ENCODE peak calls at places on chromosomes 7 and 10, in nine cellular contexts. Q is A549, F is heart left ventricle, Z is gastrocnemius medialis, C is ovary, R is HCT116, D is endothelial cell of umbilical vein, M is testis, A is esophagus muscularis mucosa. K is an unnamed sample.

GRCh38 chr10:84265378-84265777 is 20.5 kb downstream of the RGR start:
- DNase-seq in Q (no peak), F (no peak), Z (no peak), C (no peak), R (no peak), D (no peak), M (no peak), A (no peak), K (no peak)

GRCh38 chr7:94394399-94395140 is at the start of gene COL1A2:
- DNase-seq in Q (no peak), F (peak; percentile 87), Z (peak; percentile 49), C (peak; percentile 83), R (no peak), D (peak; percentile 32), M (peak; percentile 89), A (peak; percentile 94), K (peak; percentile 56)

GRCh38 chr7:132055331-132056120 is 499.1 kb upstream of the PODXL start:
- DNase-seq in Q (no peak), F (no peak), Z (no peak), C (no peak), R (no peak), D (no peak), M (no peak), A (no peak), K (no peak)

GRCh38 chr7:147803625-147804024 is 786.9 kb upstream of the C7orf33 start:
- DNase-seq in Q (no peak), F (no peak), Z (no peak), C (no peak), R (no peak), D (no peak), M (no peak), A (no peak), K (no peak)

GRCh38 chr10:21927601-21928000 is 75.9 kb downstream of the DNAJC1 start:
- DNase-seq in Q (no peak), F (no peak), Z (no peak), C (no peak), R (no peak), D (peak; percentile 7), M (no peak), A (no peak), K (no peak)

GRCh38 chr10:132163278-132163765 is 23.4 kb upstream of the DPYSL4 start:
- DNase-seq in Q (peak; percentile 75), F (peak; percentile 43), Z (no peak), C (no peak), R (peak; percentile 79), D (no peak), M (no peak), A (no peak), K (no peak)

GRCh38 chr7:47982610-47983009 is 3.2 kb upstream of the HUS1 start:
- DNase-seq in Q (no peak), F (no peak), Z (no peak), C (no peak), R (no peak), D (no peak), M (no peak), A (no peak), K (no peak)

GRCh38 chr10:75401569-75402485 is at the start of gene ZNF503:
- DNase-seq in Q (peak; percentile 98), F (peak; percentile 98), Z (peak; percentile 97), C (peak; percentile 99), R (peak; percentile 94), D (peak; percentile 97), M (peak; percentile 98), A (peak; percentile 99), K (peak; percentile 99)

GRCh38 chr7:121505021-121505420 is 108.9 kb upstream of the FAM3C start:
- DNase-seq in Q (no peak), F (no peak), Z (no peak), C (no peak), R (no peak), D (no peak), M (no peak), A (no peak), K (no peak)

GRCh38 chr7:104894998-104895850 is 118.8 kb upstream of the KMT2E start:
- DNase-seq in Q (no peak), F (no peak), Z (no peak), C (no peak), R (no peak), D (no peak), M (no peak), A (no peak), K (no peak)

GRCh38 chr10:50384839-50385238 is 133.5 kb upstream of the ASAH2 start:
- DNase-seq in Q (no peak), F (no peak), Z (no peak), C (no peak), R (no peak), D (no peak), M (no peak), A (no peak), K (no peak)

GRCh38 chr10:6070647-6071046 is 8.5 kb upstream of the IL2RA start:
- DNase-seq in Q (no peak), F (no peak), Z (no peak), C (no peak), R (no peak), D (no peak), M (no peak), A (no peak), K (peak; percentile 37)

GRCh38 chr10:110244550-110244949 is 37.1 kb downstream of the MXI1 start:
- DNase-seq in Q (no peak), F (no peak), Z (no peak), C (no peak), R (no peak), D (no peak), M (no peak), A (no peak), K (no peak)

GRCh38 chr7:77482015-77482414 is 55.1 kb upstream of the PTPN12 start:
- DNase-seq in Q (peak; percentile 63), F (no peak), Z (no peak), C (no peak), R (no peak), D (no peak), M (no peak), A (no peak), K (no peak)

GRCh38 chr7:123230147-123230546 is 30.4 kb upstream of the SLC13A1 start:
- DNase-seq in Q (no peak), F (no peak), Z (no peak), C (no peak), R (no peak), D (no peak), M (no peak), A (no peak), K (no peak)
- H3K4me1 ChIP-seq in Q (no peaks in the 10 kb centered on the region), F (no peaks in the 10 kb centered on the region), Z (no peaks in the 10 kb centered on the region), C (no peaks in the 10 kb centered on the region), R (no peaks in the 10 kb centered on the region), D (no peaks in the 10 kb centered on the region), M (no peaks in the 10 kb centered on the region), A (no peaks in the 10 kb centered on the region), K (no peaks in the 10 kb centered on the region)

GRCh38 chr7:27123477-27124053 is 7.0 kb downstream of the HOXA4 start:
- DNase-seq in Q (no peak), F (no peak), Z (no peak), C (no peak), R (no peak), D (no peak), M (no peak), A (no peak), K (peak; percentile 47)
- H3K4me3 ChIP-seq in Q (peak overlapping the region; percentile 57), F (no peak overlapping the region), Z (no peak overlapping the region), C (no peak overlapping the region), R (peak overlapping the region; percentile 37), D (no peak overlapping the region), M (no peak overlapping the region), A (peak overlapping the region; percentile 50), K (no peak overlapping the region)

DNA sequence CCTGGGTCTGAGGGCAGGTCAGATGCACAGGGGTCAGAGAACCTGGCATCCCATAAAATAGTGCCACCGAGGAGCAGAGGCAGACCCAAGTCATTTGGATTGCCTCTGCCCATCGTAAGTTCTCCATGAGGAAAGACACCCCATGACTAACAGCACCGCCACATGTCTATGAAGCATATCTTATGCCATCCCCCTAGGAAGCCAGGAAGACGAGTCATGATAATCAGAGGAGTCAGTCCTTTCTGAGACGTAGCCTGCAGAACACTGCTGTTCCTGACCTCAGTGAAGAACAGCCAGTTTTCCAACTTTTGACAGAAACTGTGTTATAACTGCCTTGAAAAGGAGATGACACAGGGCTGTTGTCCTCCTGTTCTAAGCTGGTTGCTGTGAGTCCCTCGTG is 51.2 kb downstream of the INSYN2A start:
- DNase-seq in Q (peak; percentile 13), F (no peak), Z (no peak), C (no peak), R (peak; percentile 24), D (peak; percentile 7), M (no peak), A (no peak), K (no peak)
- TF ChIP-seq POLR2A in Q (no peak), F (no peak), Z (no peak), C (no peak), R (no peak), D (no peak), M (no peak), A (no peak), K (no peak)

GRCh38 chr7:36291387-36292316 is 98.0 kb upstream of the ANLN start:
- DNase-seq in Q (peak; percentile 81), F (peak; percentile 81), Z (peak; percentile 82), C (peak; percentile 90), R (peak; percentile 59), D (peak; percentile 87), M (peak; percentile 92), A (peak; percentile 96), K (peak; percentile 94)

GRCh38 chr7:36288501-36288900 is 101.2 kb upstream of the ANLN start:
- DNase-seq in Q (no peak), F (no peak), Z (no peak), C (no peak), R (no peak), D (no peak), M (no peak), A (no peak), K (no peak)

GRCh38 chr7:36287371-36288241 is 102.1 kb upstream of the ANLN start:
- DNase-seq in Q (no peak), F (no peak), Z (peak; percentile 69), C (no peak), R (no peak), D (no peak), M (no peak), A (no peak), K (no peak)

GRCh38 chr7:36286688-36287087 is 103.0 kb upstream of the ANLN start:
- DNase-seq in Q (no peak), F (no peak), Z (no peak), C (no peak), R (no peak), D (no peak), M (no peak), A (no peak), K (no peak)

DNA sequence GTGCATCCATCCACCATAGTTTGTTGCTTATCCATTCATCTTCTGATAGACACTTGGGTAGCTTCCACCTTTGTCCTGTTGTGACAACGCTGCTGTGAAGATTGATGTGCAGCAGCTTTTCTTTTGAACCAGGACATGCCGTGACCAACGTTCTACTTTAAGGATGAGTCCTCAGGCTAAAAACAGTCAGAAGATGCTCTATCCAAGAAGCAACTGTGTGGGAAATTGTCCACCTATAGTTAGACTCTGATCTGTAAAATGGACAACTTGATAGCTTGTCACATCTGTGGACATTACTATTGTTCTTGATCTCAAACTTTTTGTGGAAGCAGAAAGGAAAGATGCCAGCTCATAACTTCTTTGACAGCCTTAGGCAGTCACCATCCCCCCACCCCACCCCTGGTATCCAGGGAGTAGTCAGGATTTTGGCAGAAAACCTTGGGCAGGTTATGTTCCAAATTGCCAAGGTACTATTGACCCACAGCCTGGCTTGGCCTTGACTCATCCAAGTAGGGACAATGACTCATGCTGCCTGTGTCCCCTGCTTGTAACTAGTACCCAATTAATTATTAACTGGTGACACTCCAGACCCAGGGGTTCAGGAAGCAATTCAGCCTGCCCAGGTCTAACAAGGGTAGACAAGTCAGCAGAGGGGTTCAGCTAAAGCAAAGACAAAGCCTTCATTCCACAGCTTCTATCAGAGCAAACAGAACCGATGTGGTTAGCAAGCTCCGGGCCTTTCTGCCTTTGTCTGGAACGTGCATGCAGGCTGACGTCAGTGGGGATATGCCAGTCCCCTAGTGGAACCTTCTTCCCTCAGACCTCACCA is 99.6 kb upstream of the ANLN start:
- DNase-seq in Q (peak; percentile 91), F (no peak), Z (peak; percentile 76), C (no peak), R (peak; percentile 74), D (no peak), M (no peak), A (no peak), K (peak; percentile 49)
- H3K4me1 ChIP-seq in Q (peaks cover 59% of the 10 kb centered on the region), F (peaks cover 25% of the 10 kb centered on the region), Z (peaks cover 65% of the 10 kb centered on the region), C (peaks cover 8% of the 10 kb centered on the region), R (peaks cover 52% of the 10 kb centered on the region), D (peaks cover 7% of the 10 kb centered on the region), M (peaks cover 20% of the 10 kb centered on the region), A (peaks cover 26% of the 10 kb centered on the region), K (peaks cover 11% of the 10 kb centered on the region)

K was measured in adrenal gland.